ENCODE peak calls at places on chromosomes 11 and 22, in eight cellular contexts. One of them, this sample, is unnamed. For H3K9me3, the result is how much of the 10 kb centered on the place peaks cover.

GRCh38 chr22:35549338-35549737 is 8.7 kb downstream of the RASD2 start:
- DNase-seq in suprapubic skin: no peak
- DNase-seq in H9: no peak
- DNase-seq in left ventricle myocardium inferior: peak
- DNase-seq in MG63: peak
- DNase-seq in cardiac muscle cell: no peak
- DNase-seq in CD8-positive, alpha-beta memory T cell: no peak
- DNase-seq in kidney: no peak
- DNase-seq in this sample: no peak

GRCh38 chr11:120372296-120372695 is 36.1 kb downstream of the ARHGEF12 start:
- DNase-seq in suprapubic skin: no peak
- DNase-seq in H9: no peak
- DNase-seq in left ventricle myocardium inferior: no peak
- DNase-seq in MG63: no peak
- DNase-seq in cardiac muscle cell: no peak
- DNase-seq in CD8-positive, alpha-beta memory T cell: no peak
- DNase-seq in kidney: no peak
- DNase-seq in this sample: no peak

GRCh38 chr11:117794772-117795629 is 2.0 kb downstream of the DSCAML1 start:
- DNase-seq in suprapubic skin: no peak
- DNase-seq in H9: no peak
- DNase-seq in left ventricle myocardium inferior: no peak
- DNase-seq in MG63: no peak
- DNase-seq in cardiac muscle cell: no peak
- DNase-seq in CD8-positive, alpha-beta memory T cell: no peak
- DNase-seq in kidney: peak
- DNase-seq in this sample: no peak

GRCh38 chr22:45584121-45584570 is 81.5 kb downstream of the FBLN1 start:
- DNase-seq in suprapubic skin: no peak
- DNase-seq in H9: no peak
- DNase-seq in left ventricle myocardium inferior: no peak
- DNase-seq in MG63: no peak
- DNase-seq in cardiac muscle cell: no peak
- DNase-seq in CD8-positive, alpha-beta memory T cell: no peak
- DNase-seq in kidney: peak
- DNase-seq in this sample: no peak

GRCh38 chr11:118263694-118264567 is at the start of gene MPZL2:
- DNase-seq in suprapubic skin: no peak
- DNase-seq in H9: peak
- DNase-seq in left ventricle myocardium inferior: peak
- DNase-seq in MG63: peak
- DNase-seq in cardiac muscle cell: peak
- DNase-seq in CD8-positive, alpha-beta memory T cell: peak
- DNase-seq in kidney: peak
- DNase-seq in this sample: no peak

GRCh38 chr11:124402326-124402922 is 3.6 kb upstream of the OR8B3 start:
- DNase-seq in suprapubic skin: no peak
- DNase-seq in H9: peak
- DNase-seq in left ventricle myocardium inferior: peak
- DNase-seq in MG63: peak
- DNase-seq in cardiac muscle cell: peak
- DNase-seq in CD8-positive, alpha-beta memory T cell: no peak
- DNase-seq in kidney: no peak
- DNase-seq in this sample: peak

GRCh38 chr11:74926304-74927030 is 22.4 kb downstream of the XRRA1 start:
- DNase-seq in suprapubic skin: no peak
- DNase-seq in H9: no peak
- DNase-seq in left ventricle myocardium inferior: no peak
- DNase-seq in MG63: peak
- DNase-seq in cardiac muscle cell: no peak
- DNase-seq in CD8-positive, alpha-beta memory T cell: no peak
- DNase-seq in kidney: no peak
- DNase-seq in this sample: no peak

GRCh38 chr11:34441814-34442213 is 3.1 kb downstream of the CAT start:
- DNase-seq in suprapubic skin: no peak
- DNase-seq in H9: no peak
- DNase-seq in left ventricle myocardium inferior: no peak
- DNase-seq in MG63: no peak
- DNase-seq in cardiac muscle cell: no peak
- DNase-seq in CD8-positive, alpha-beta memory T cell: no peak
- DNase-seq in kidney: no peak
- DNase-seq in this sample: no peak

GRCh38 chr11:46264030-46264429 is 13.4 kb upstream of the CREB3L1 start:
- DNase-seq in suprapubic skin: no peak
- DNase-seq in H9: no peak
- DNase-seq in left ventricle myocardium inferior: no peak
- DNase-seq in MG63: no peak
- DNase-seq in cardiac muscle cell: no peak
- DNase-seq in CD8-positive, alpha-beta memory T cell: no peak
- DNase-seq in kidney: no peak
- DNase-seq in this sample: no peak

GRCh38 chr22:21791635-21792625 is 56.3 kb upstream of the YPEL1 start:
- DNase-seq in suprapubic skin: no peak
- DNase-seq in H9: no peak
- DNase-seq in left ventricle myocardium inferior: no peak
- DNase-seq in MG63: no peak
- DNase-seq in cardiac muscle cell: no peak
- DNase-seq in CD8-positive, alpha-beta memory T cell: no peak
- DNase-seq in kidney: no peak
- DNase-seq in this sample: no peak

GRCh38 chr11:12280199-12280837 is 97.1 kb upstream of the PARVA start:
- DNase-seq in suprapubic skin: peak
- DNase-seq in H9: peak
- DNase-seq in left ventricle myocardium inferior: no peak
- DNase-seq in MG63: no peak
- DNase-seq in cardiac muscle cell: no peak
- DNase-seq in CD8-positive, alpha-beta memory T cell: no peak
- DNase-seq in kidney: peak
- DNase-seq in this sample: no peak

GRCh38 chr11:73185680-73186293 is 32.3 kb upstream of the P2RY2 start:
- DNase-seq in suprapubic skin: no peak
- DNase-seq in H9: no peak
- DNase-seq in left ventricle myocardium inferior: no peak
- DNase-seq in MG63: peak
- DNase-seq in cardiac muscle cell: no peak
- DNase-seq in CD8-positive, alpha-beta memory T cell: no peak
- DNase-seq in kidney: peak
- DNase-seq in this sample: peak

GRCh38 chr11:69383946-69384547 is 90.1 kb downstream of the MYEOV start:
- DNase-seq in suprapubic skin: peak
- DNase-seq in H9: no peak
- DNase-seq in left ventricle myocardium inferior: no peak
- DNase-seq in MG63: no peak
- DNase-seq in cardiac muscle cell: no peak
- DNase-seq in CD8-positive, alpha-beta memory T cell: no peak
- DNase-seq in kidney: peak
- DNase-seq in this sample: no peak

GRCh38 chr11:69864930-69865661 is 45.9 kb upstream of the FGF3 start:
- DNase-seq in suprapubic skin: peak
- DNase-seq in H9: peak
- DNase-seq in left ventricle myocardium inferior: no peak
- DNase-seq in MG63: no peak
- DNase-seq in cardiac muscle cell: no peak
- DNase-seq in CD8-positive, alpha-beta memory T cell: no peak
- DNase-seq in kidney: peak
- DNase-seq in this sample: no peak

GRCh38 chr11:92240946-92241345 is 16.3 kb downstream of the FAT3 start:
- DNase-seq in suprapubic skin: no peak
- DNase-seq in H9: no peak
- DNase-seq in left ventricle myocardium inferior: no peak
- DNase-seq in MG63: no peak
- DNase-seq in cardiac muscle cell: no peak
- DNase-seq in CD8-positive, alpha-beta memory T cell: no peak
- DNase-seq in kidney: no peak
- DNase-seq in this sample: no peak

GRCh38 chr22:44684506-44685383 is 17.3 kb upstream of the PRR5 start:
- DNase-seq in suprapubic skin: peak
- DNase-seq in H9: peak
- DNase-seq in left ventricle myocardium inferior: peak
- DNase-seq in MG63: peak
- DNase-seq in cardiac muscle cell: peak
- DNase-seq in CD8-positive, alpha-beta memory T cell: peak
- DNase-seq in kidney: peak
- DNase-seq in this sample: peak

GRCh38 chr11:76577199-76577920 is 93.2 kb downstream of the LRRC32 start:
- DNase-seq in suprapubic skin: no peak
- DNase-seq in H9: no peak
- DNase-seq in left ventricle myocardium inferior: peak
- DNase-seq in MG63: peak
- DNase-seq in cardiac muscle cell: peak
- DNase-seq in CD8-positive, alpha-beta memory T cell: no peak
- DNase-seq in kidney: peak
- DNase-seq in this sample: peak

GRCh38 chr22:47308886-47309285 is 546.4 kb downstream of the TBC1D22A start:
- DNase-seq in suprapubic skin: peak
- DNase-seq in H9: no peak
- DNase-seq in left ventricle myocardium inferior: no peak
- DNase-seq in MG63: no peak
- DNase-seq in cardiac muscle cell: no peak
- DNase-seq in CD8-positive, alpha-beta memory T cell: no peak
- DNase-seq in kidney: no peak
- DNase-seq in this sample: no peak
- H3K9me3 ChIP-seq in suprapubic skin: under half
- H3K9me3 ChIP-seq in H9: half or more
- H3K9me3 ChIP-seq in left ventricle myocardium inferior: under half
- H3K9me3 ChIP-seq in MG63: under half
- H3K9me3 ChIP-seq in cardiac muscle cell: under half
- H3K9me3 ChIP-seq in CD8-positive, alpha-beta memory T cell: under half
- H3K9me3 ChIP-seq in kidney: under half
- H3K9me3 ChIP-seq in this sample: under half

GRCh38 chr22:47564651-47565050 is 802.2 kb downstream of the TBC1D22A start:
- DNase-seq in suprapubic skin: peak
- DNase-seq in H9: no peak
- DNase-seq in left ventricle myocardium inferior: no peak
- DNase-seq in MG63: no peak
- DNase-seq in cardiac muscle cell: no peak
- DNase-seq in CD8-positive, alpha-beta memory T cell: no peak
- DNase-seq in kidney: no peak
- DNase-seq in this sample: no peak
- H3K9me3 ChIP-seq in suprapubic skin: under half
- H3K9me3 ChIP-seq in H9: half or more
- H3K9me3 ChIP-seq in left ventricle myocardium inferior: under half
- H3K9me3 ChIP-seq in MG63: under half
- H3K9me3 ChIP-seq in cardiac muscle cell: under half
- H3K9me3 ChIP-seq in CD8-positive, alpha-beta memory T cell: under half
- H3K9me3 ChIP-seq in kidney: under half
- H3K9me3 ChIP-seq in this sample: under half

GRCh38 chr22:47775686-47776085 is 1013.2 kb downstream of the TBC1D22A start:
- DNase-seq in suprapubic skin: no peak
- DNase-seq in H9: no peak
- DNase-seq in left ventricle myocardium inferior: no peak
- DNase-seq in MG63: peak
- DNase-seq in cardiac muscle cell: no peak
- DNase-seq in CD8-positive, alpha-beta memory T cell: no peak
- DNase-seq in kidney: no peak
- DNase-seq in this sample: no peak

GRCh38 chr22:47778160-47778658 is 1015.8 kb downstream of the TBC1D22A start:
- DNase-seq in suprapubic skin: no peak
- DNase-seq in H9: no peak
- DNase-seq in left ventricle myocardium inferior: no peak
- DNase-seq in MG63: no peak
- DNase-seq in cardiac muscle cell: no peak
- DNase-seq in CD8-positive, alpha-beta memory T cell: no peak
- DNase-seq in kidney: no peak
- DNase-seq in this sample: no peak

GRCh38 chr22:47779474-47779873 is 1017.0 kb downstream of the TBC1D22A start:
- DNase-seq in suprapubic skin: no peak
- DNase-seq in H9: no peak
- DNase-seq in left ventricle myocardium inferior: no peak
- DNase-seq in MG63: no peak
- DNase-seq in cardiac muscle cell: no peak
- DNase-seq in CD8-positive, alpha-beta memory T cell: no peak
- DNase-seq in kidney: no peak
- DNase-seq in this sample: no peak

GRCh38 chr22:47776329-47776728 is 1013.9 kb downstream of the TBC1D22A start:
- DNase-seq in suprapubic skin: no peak
- DNase-seq in H9: peak
- DNase-seq in left ventricle myocardium inferior: no peak
- DNase-seq in MG63: no peak
- DNase-seq in cardiac muscle cell: no peak
- DNase-seq in CD8-positive, alpha-beta memory T cell: no peak
- DNase-seq in kidney: peak
- DNase-seq in this sample: no peak

DNA sequence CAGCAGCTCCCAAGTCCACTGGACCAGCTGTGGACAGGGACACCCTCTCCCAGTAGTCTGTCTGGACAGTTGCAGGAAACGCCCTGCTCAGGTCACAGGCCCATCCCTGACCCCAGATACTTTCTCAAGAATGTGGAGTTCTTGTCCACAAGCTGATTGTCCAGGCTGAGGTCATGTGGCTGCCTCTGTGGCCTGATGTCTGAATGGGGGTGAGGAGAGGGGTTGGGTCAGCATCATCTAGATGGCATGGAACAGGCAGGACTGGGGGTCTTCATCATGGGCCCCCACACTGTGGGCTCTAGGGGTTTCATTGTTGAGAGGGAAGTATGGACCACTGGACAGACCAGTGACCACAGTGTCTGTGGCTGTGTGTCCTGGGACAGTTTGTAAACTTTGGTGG is 1015.0 kb downstream of the TBC1D22A start:
- DNase-seq in suprapubic skin: no peak
- DNase-seq in H9: no peak
- DNase-seq in left ventricle myocardium inferior: no peak
- DNase-seq in MG63: no peak
- DNase-seq in cardiac muscle cell: no peak
- DNase-seq in CD8-positive, alpha-beta memory T cell: no peak
- DNase-seq in kidney: no peak
- DNase-seq in this sample: no peak
- H3K9me3 ChIP-seq in suprapubic skin: under half
- H3K9me3 ChIP-seq in H9: under half
- H3K9me3 ChIP-seq in left ventricle myocardium inferior: under half
- H3K9me3 ChIP-seq in MG63: under half
- H3K9me3 ChIP-seq in cardiac muscle cell: under half
- H3K9me3 ChIP-seq in CD8-positive, alpha-beta memory T cell: under half
- H3K9me3 ChIP-seq in kidney: under half
- H3K9me3 ChIP-seq in this sample: under half

GRCh38 chr22:47561115-47561675 is 798.7 kb downstream of the TBC1D22A start:
- DNase-seq in suprapubic skin: peak
- DNase-seq in H9: no peak
- DNase-seq in left ventricle myocardium inferior: no peak
- DNase-seq in MG63: no peak
- DNase-seq in cardiac muscle cell: no peak
- DNase-seq in CD8-positive, alpha-beta memory T cell: no peak
- DNase-seq in kidney: no peak
- DNase-seq in this sample: no peak

GRCh38 chr22:47561766-47562165 is 799.3 kb downstream of the TBC1D22A start:
- DNase-seq in suprapubic skin: peak
- DNase-seq in H9: no peak
- DNase-seq in left ventricle myocardium inferior: no peak
- DNase-seq in MG63: no peak
- DNase-seq in cardiac muscle cell: no peak
- DNase-seq in CD8-positive, alpha-beta memory T cell: no peak
- DNase-seq in kidney: no peak
- DNase-seq in this sample: no peak

GRCh38 chr22:47564158-47564450 is 801.7 kb downstream of the TBC1D22A start:
- DNase-seq in suprapubic skin: peak
- DNase-seq in H9: no peak
- DNase-seq in left ventricle myocardium inferior: no peak
- DNase-seq in MG63: no peak
- DNase-seq in cardiac muscle cell: no peak
- DNase-seq in CD8-positive, alpha-beta memory T cell: no peak
- DNase-seq in kidney: no peak
- DNase-seq in this sample: no peak

GRCh38 chr22:47565607-47566006 is 803.2 kb downstream of the TBC1D22A start:
- DNase-seq in suprapubic skin: peak
- DNase-seq in H9: no peak
- DNase-seq in left ventricle myocardium inferior: no peak
- DNase-seq in MG63: no peak
- DNase-seq in cardiac muscle cell: no peak
- DNase-seq in CD8-positive, alpha-beta memory T cell: no peak
- DNase-seq in kidney: no peak
- DNase-seq in this sample: no peak

GRCh38 chr22:47563406-47564157 is 801.1 kb downstream of the TBC1D22A start:
- DNase-seq in suprapubic skin: peak
- DNase-seq in H9: no peak
- DNase-seq in left ventricle myocardium inferior: no peak
- DNase-seq in MG63: no peak
- DNase-seq in cardiac muscle cell: no peak
- DNase-seq in CD8-positive, alpha-beta memory T cell: no peak
- DNase-seq in kidney: no peak
- DNase-seq in this sample: no peak
- H3K9me3 ChIP-seq in suprapubic skin: under half
- H3K9me3 ChIP-seq in H9: half or more
- H3K9me3 ChIP-seq in left ventricle myocardium inferior: under half
- H3K9me3 ChIP-seq in MG63: under half
- H3K9me3 ChIP-seq in cardiac muscle cell: under half
- H3K9me3 ChIP-seq in CD8-positive, alpha-beta memory T cell: under half
- H3K9me3 ChIP-seq in kidney: under half
- H3K9me3 ChIP-seq in this sample: under half

This sample was measured in ascending aorta.